ENCODE peak calls at places on chromosomes 3 and 15, in six cellular contexts. M, I, G, R, Q and K are unnamed samples.

GRCh38 chr3:149506540-149506939 is 32.0 kb downstream of the TM4SF4 start:
- DNase-seq in M (no peak), I (no peak), G (no peak), R (peak; percentile 26), Q (no peak), K (peak; percentile 90)

GRCh38 chr3:133895208-133896001 is at the start of gene RAB6B:
- DNase-seq in M (peak; percentile 46), I (peak; percentile 64), G (no peak), R (peak; percentile 94), Q (peak; percentile 14), K (peak; percentile 51)

GRCh38 chr3:186166491-186167288 is 57.8 kb upstream of the ETV5 start:
- DNase-seq in M (no peak), I (no peak), G (no peak), R (no peak), Q (peak; percentile 9), K (no peak)

GRCh38 chr3:58630081-58630709 is 36.4 kb downstream of the FAM3D start:
- DNase-seq in M (peak; percentile 78), I (peak; percentile 85), G (peak; percentile 60), R (peak; percentile 76), Q (peak; percentile 55), K (peak; percentile 67)

GRCh38 chr15:41417812-41418211 is 917 bp downstream of the RTF1 start:
- DNase-seq in M (no peak), I (no peak), G (peak; percentile 23), R (peak; percentile 32), Q (no peak), K (peak; percentile 46)

GRCh38 chr3:188682316-188682715 is 489.5 kb upstream of the TPRG1 start:
- DNase-seq in M (no peak), I (no peak), G (no peak), R (no peak), Q (no peak), K (no peak)

GRCh38 chr3:47504113-47504512 is 9.4 kb downstream of the ELP6 start:
- DNase-seq in M (no peak), I (no peak), G (no peak), R (no peak), Q (no peak), K (no peak)

GRCh38 chr3:181757694-181758306 is 46.1 kb downstream of the SOX2 start:
- DNase-seq in M (no peak), I (no peak), G (no peak), R (no peak), Q (no peak), K (no peak)

GRCh38 chr3:196996454-196997265 is 28.0 kb upstream of the PIGZ start:
- DNase-seq in M (no peak), I (peak; percentile 51), G (no peak), R (no peak), Q (no peak), K (no peak)

GRCh38 chr3:157110761-157111238 is 49.1 kb downstream of the CCNL1 start:
- DNase-seq in M (no peak), I (no peak), G (no peak), R (no peak), Q (peak; percentile 65), K (no peak)

GRCh38 chr3:56919797-56920195 is 118.0 kb upstream of the ARHGEF3 start:
- DNase-seq in M (no peak), I (no peak), G (no peak), R (no peak), Q (no peak), K (no peak)

GRCh38 chr3:6709178-6709577 is 151.7 kb upstream of the GRM7 start:
- DNase-seq in M (no peak), I (no peak), G (no peak), R (no peak), Q (no peak), K (no peak)

GRCh38 chr3:71629289-71630252 is 46.0 kb upstream of the FOXP1 start:
- DNase-seq in M (peak; percentile 22), I (no peak), G (peak; percentile 19), R (peak; percentile 77), Q (peak; percentile 33), K (peak; percentile 82)

GRCh38 chr3:43699864-43700263 is 9.1 kb downstream of the ABHD5 start:
- DNase-seq in M (no peak), I (no peak), G (peak; percentile 44), R (no peak), Q (peak; percentile 23), K (peak; percentile 26)

GRCh38 chr3:138786788-138787276 is 47.9 kb downstream of the PIK3CB start:
- DNase-seq in M (no peak), I (no peak), G (no peak), R (peak; percentile 69), Q (peak; percentile 89), K (peak; percentile 80)

GRCh38 chr3:52429031-52429430 is 15.9 kb downstream of the SEMA3G start:
- DNase-seq in M (no peak), I (peak; percentile 50), G (no peak), R (no peak), Q (no peak), K (no peak)

GRCh38 chr3:72932416-72932815 is 44.6 kb downstream of the GXYLT2 start:
- DNase-seq in M (no peak), I (no peak), G (no peak), R (no peak), Q (no peak), K (no peak)

GRCh38 chr3:43893721-43894120 is 203.0 kb downstream of the ABHD5 start:
- DNase-seq in M (no peak), I (no peak), G (no peak), R (peak; percentile 33), Q (no peak), K (peak; percentile 22)